ENCODE peak calls at places on chromosomes 16 and 17, in four cellular contexts. One of them, this sample, is unnamed.

GRCh38 chr17:27157898-27158297 is 136.0 kb upstream of the WSB1 start:
- DNase-seq in cardiac muscle cell: no peak
- DNase-seq in PC-3: no peak
- DNase-seq in adrenal gland: no peak
- DNase-seq in this sample: no peak

GRCh38 chr17:10292057-10292931 is 80.5 kb downstream of the MYH13 start:
- DNase-seq in cardiac muscle cell: peak
- DNase-seq in PC-3: peak
- DNase-seq in adrenal gland: no peak
- DNase-seq in this sample: peak

GRCh38 chr17:2889256-2889655 is 93.0 kb downstream of the RAP1GAP2 start:
- DNase-seq in cardiac muscle cell: no peak
- DNase-seq in PC-3: no peak
- DNase-seq in adrenal gland: no peak
- DNase-seq in this sample: no peak

GRCh38 chr17:3968886-3969524 is 4.8 kb upstream of the ATP2A3 start:
- DNase-seq in cardiac muscle cell: no peak
- DNase-seq in PC-3: no peak
- DNase-seq in adrenal gland: no peak
- DNase-seq in this sample: no peak

GRCh38 chr16:89455178-89455577 is 35.2 kb downstream of the ANKRD11 start:
- DNase-seq in cardiac muscle cell: no peak
- DNase-seq in PC-3: no peak
- DNase-seq in adrenal gland: no peak
- DNase-seq in this sample: no peak

GRCh38 chr17:29495011-29495410 is 71.8 kb downstream of the ABHD15 start:
- DNase-seq in cardiac muscle cell: no peak
- DNase-seq in PC-3: peak
- DNase-seq in adrenal gland: no peak
- DNase-seq in this sample: no peak

GRCh38 chr17:67534941-67535340 is 157.9 kb downstream of the PITPNC1 start:
- DNase-seq in cardiac muscle cell: no peak
- DNase-seq in PC-3: no peak
- DNase-seq in adrenal gland: no peak
- DNase-seq in this sample: no peak

GRCh38 chr16:15643453-15644305 is 725 bp upstream of the MARF1 start:
- DNase-seq in cardiac muscle cell: peak
- DNase-seq in PC-3: peak
- DNase-seq in adrenal gland: peak
- DNase-seq in this sample: no peak

GRCh38 chr16:12891836-12892235 is 9.6 kb upstream of the SHISA9 start:
- DNase-seq in cardiac muscle cell: no peak
- DNase-seq in PC-3: no peak
- DNase-seq in adrenal gland: no peak
- DNase-seq in this sample: no peak

GRCh38 chr17:73465130-73465529 is 153.3 kb upstream of the CDC42EP4 start:
- DNase-seq in cardiac muscle cell: no peak
- DNase-seq in PC-3: no peak
- DNase-seq in adrenal gland: no peak
- DNase-seq in this sample: no peak

GRCh38 chr16:48536600-48537200 is 73.3 kb downstream of the N4BP1 start:
- DNase-seq in cardiac muscle cell: no peak
- DNase-seq in PC-3: no peak
- DNase-seq in adrenal gland: no peak
- DNase-seq in this sample: peak

GRCh38 chr16:86575754-86576557 is 2.4 kb upstream of the FOXL1 start:
- DNase-seq in cardiac muscle cell: peak
- DNase-seq in PC-3: peak
- DNase-seq in adrenal gland: peak
- DNase-seq in this sample: peak

GRCh38 chr16:79269211-79269863 is 331.2 kb downstream of the MAF start:
- DNase-seq in cardiac muscle cell: no peak
- DNase-seq in PC-3: no peak
- DNase-seq in adrenal gland: no peak
- DNase-seq in this sample: no peak

GRCh38 chr16:86733526-86734254 is 155.3 kb downstream of the FOXL1 start:
- DNase-seq in cardiac muscle cell: no peak
- DNase-seq in PC-3: no peak
- DNase-seq in adrenal gland: no peak
- DNase-seq in this sample: peak

GRCh38 chr16:67108931-67109406 is 772 bp upstream of the PHAF1 start:
- DNase-seq in cardiac muscle cell: no peak
- DNase-seq in PC-3: no peak
- DNase-seq in adrenal gland: no peak
- DNase-seq in this sample: no peak

GRCh38 chr16:87457051-87457611 is 35.7 kb downstream of the ZCCHC14 start:
- DNase-seq in cardiac muscle cell: no peak
- DNase-seq in PC-3: peak
- DNase-seq in adrenal gland: no peak
- DNase-seq in this sample: no peak

GRCh38 chr17:37148171-37148570 is 199.4 kb downstream of the AATF start:
- DNase-seq in cardiac muscle cell: no peak
- DNase-seq in PC-3: no peak
- DNase-seq in adrenal gland: no peak
- DNase-seq in this sample: no peak

GRCh38 chr16:5073279-5073629 is 1.6 kb downstream of the ALG1 start:
- DNase-seq in cardiac muscle cell: no peak
- DNase-seq in PC-3: peak
- DNase-seq in adrenal gland: no peak
- DNase-seq in this sample: no peak

GRCh38 chr16:918068-918467 is 52.7 kb downstream of the LMF1 start:
- DNase-seq in cardiac muscle cell: no peak
- DNase-seq in PC-3: no peak
- DNase-seq in adrenal gland: no peak
- DNase-seq in this sample: peak

GRCh38 chr17:520447-521167 is 168.0 kb upstream of the RPH3AL start:
- DNase-seq in cardiac muscle cell: no peak
- DNase-seq in PC-3: no peak
- DNase-seq in adrenal gland: no peak
- DNase-seq in this sample: no peak

GRCh38 chr17:45425125-45425983 is 7.3 kb downstream of the ARHGAP27 start:
- DNase-seq in cardiac muscle cell: peak
- DNase-seq in PC-3: peak
- DNase-seq in adrenal gland: no peak
- DNase-seq in this sample: peak

GRCh38 chr16:67917852-67918236 is 13.8 kb downstream of the CTRL start:
- DNase-seq in cardiac muscle cell: no peak
- DNase-seq in PC-3: peak
- DNase-seq in adrenal gland: peak
- DNase-seq in this sample: no peak

GRCh38 chr16:8751481-8752311 is 45.7 kb downstream of the TMEM186 start:
- DNase-seq in cardiac muscle cell: no peak
- DNase-seq in PC-3: peak
- DNase-seq in adrenal gland: peak
- DNase-seq in this sample: no peak

GRCh38 chr16:3157229-3158013 is 22.6 kb downstream of the ZNF213 start:
- DNase-seq in cardiac muscle cell: no peak
- DNase-seq in PC-3: peak
- DNase-seq in adrenal gland: peak
- DNase-seq in this sample: peak

GRCh38 chr16:51442140-51442539 is 291.1 kb upstream of the SALL1 start:
- DNase-seq in cardiac muscle cell: no peak
- DNase-seq in PC-3: no peak
- DNase-seq in adrenal gland: no peak
- DNase-seq in this sample: no peak

DNA sequence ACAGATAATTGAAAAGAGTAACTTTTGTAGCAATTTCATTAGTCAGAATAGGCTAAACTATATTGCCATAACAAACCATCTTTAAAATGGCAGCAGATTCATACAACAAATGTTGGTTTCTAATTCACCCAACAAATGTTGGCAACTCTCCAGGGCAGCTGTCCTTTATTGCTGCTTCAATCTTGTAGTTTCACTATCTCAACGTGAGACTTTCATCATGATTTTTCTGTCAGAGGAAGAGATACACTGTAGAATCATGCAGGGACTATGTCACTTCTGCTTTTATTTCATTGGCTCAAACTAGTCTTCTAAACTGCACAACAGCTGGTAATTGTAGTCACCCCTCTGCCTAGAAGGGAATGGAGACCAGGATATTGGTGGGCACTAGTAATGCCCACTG is 174.2 kb downstream of the TANC2 start:
- DNase-seq in cardiac muscle cell: no peak
- DNase-seq in PC-3: peak
- DNase-seq in adrenal gland: peak
- DNase-seq in this sample: no peak
- H3K27ac ChIP-seq in cardiac muscle cell: no peak
- H3K27ac ChIP-seq in PC-3: no peak
- H3K27ac ChIP-seq in adrenal gland: no peak
- H3K27ac ChIP-seq in this sample: no peak

DNA sequence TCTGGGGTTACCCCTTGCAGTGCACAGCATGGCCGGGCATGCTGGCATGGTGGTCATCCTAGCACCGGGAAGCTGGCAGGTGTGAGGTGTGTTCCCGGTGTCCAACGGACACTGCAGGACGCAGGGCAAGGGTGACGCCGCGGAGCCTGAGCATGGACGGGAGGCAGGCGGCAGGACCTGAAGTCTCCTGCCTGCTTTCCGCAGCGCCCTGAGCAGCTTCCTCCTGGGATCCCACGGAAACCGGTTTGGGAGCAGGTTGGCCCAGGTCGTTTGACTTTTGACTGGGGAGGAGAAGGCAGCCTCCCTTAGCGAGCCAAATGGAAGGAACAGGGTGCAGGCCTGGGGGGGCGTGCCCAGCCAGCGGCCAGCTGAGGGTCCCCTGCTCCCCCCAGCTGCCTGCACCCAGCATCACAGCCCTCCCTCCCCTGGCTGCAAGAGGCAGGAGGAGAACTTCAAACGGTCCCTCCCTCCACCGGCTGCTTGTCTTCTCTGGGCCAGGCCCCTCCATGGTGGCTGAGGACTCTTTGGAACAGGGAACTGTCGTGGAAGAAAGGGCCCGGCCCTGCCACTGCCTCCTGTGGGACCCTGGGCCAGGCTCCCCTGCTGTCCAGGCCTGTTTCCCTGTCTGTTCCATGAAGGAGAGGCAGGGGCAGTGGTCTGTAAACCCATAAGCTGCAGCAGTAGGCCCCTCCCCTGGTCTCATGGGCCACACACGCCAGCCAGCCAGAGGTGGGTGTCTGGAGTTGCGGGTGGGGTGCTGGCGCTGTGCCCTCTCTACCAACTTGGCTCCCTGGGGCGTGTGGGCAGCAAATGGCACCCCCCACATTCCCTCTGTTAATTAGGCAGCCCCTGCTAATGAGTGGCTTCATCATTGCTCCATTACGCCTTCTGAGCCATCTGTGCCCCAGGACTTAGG is 7.9 kb upstream of the ADGRG1 start:
- DNase-seq in cardiac muscle cell: no peak
- DNase-seq in PC-3: peak
- DNase-seq in adrenal gland: no peak
- DNase-seq in this sample: no peak
- H3K4me3 ChIP-seq in cardiac muscle cell: no peak
- H3K4me3 ChIP-seq in PC-3: peak
- H3K4me3 ChIP-seq in adrenal gland: no peak
- H3K4me3 ChIP-seq in this sample: no peak

GRCh38 chr16:17970816-17971291 is 365.7 kb downstream of the NPIPA8 start:
- DNase-seq in cardiac muscle cell: no peak
- DNase-seq in PC-3: no peak
- DNase-seq in adrenal gland: no peak
- DNase-seq in this sample: peak
- TF ChIP-seq CTCF in cardiac muscle cell: no peak
- TF ChIP-seq CTCF in PC-3: no peak
- TF ChIP-seq CTCF in adrenal gland: peak
- TF ChIP-seq CTCF in this sample: no peak

DNA sequence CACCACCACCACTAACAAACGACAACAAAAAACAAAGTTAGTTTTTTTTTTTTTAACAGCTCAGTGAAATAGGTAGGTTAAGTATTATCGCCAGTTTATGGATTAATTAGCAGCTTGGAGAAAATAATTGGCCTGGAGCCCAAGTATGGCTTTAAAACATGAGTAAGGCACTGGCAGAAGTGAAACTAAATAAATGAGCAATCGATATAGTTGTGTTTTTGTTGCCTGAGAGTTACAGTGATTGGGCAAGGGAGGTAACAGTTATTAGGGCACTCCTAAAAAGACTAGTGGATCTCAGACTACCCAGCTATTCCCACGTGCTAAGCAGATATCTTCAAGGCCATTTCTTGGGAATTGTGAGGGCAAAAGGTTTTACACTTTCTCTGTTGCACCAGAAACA is 2.4 kb downstream of the MLKL start:
- DNase-seq in cardiac muscle cell: no peak
- DNase-seq in PC-3: peak
- DNase-seq in adrenal gland: no peak
- DNase-seq in this sample: no peak
- H3K27ac ChIP-seq in cardiac muscle cell: no peak
- H3K27ac ChIP-seq in PC-3: no peak
- H3K27ac ChIP-seq in adrenal gland: no peak
- H3K27ac ChIP-seq in this sample: no peak

GRCh38 chr17:77783991-77784820 is 174.3 kb upstream of the TNRC6C start:
- DNase-seq in cardiac muscle cell: no peak
- DNase-seq in PC-3: no peak
- DNase-seq in adrenal gland: no peak
- DNase-seq in this sample: no peak
- H3K4me3 ChIP-seq in cardiac muscle cell: no peak
- H3K4me3 ChIP-seq in PC-3: no peak
- H3K4me3 ChIP-seq in adrenal gland: no peak
- H3K4me3 ChIP-seq in this sample: no peak

GRCh38 chr17:19713462-19713861 is 2.9 kb downstream of the SLC47A2 start:
- DNase-seq in cardiac muscle cell: no peak
- DNase-seq in PC-3: peak
- DNase-seq in adrenal gland: no peak
- DNase-seq in this sample: no peak

GRCh38 chr17:19717031-19717360 is 612 bp upstream of the SLC47A2 start:
- DNase-seq in cardiac muscle cell: no peak
- DNase-seq in PC-3: no peak
- DNase-seq in adrenal gland: no peak
- DNase-seq in this sample: no peak

GRCh38 chr17:19713901-19714361 is 2.5 kb downstream of the SLC47A2 start:
- DNase-seq in cardiac muscle cell: no peak
- DNase-seq in PC-3: no peak
- DNase-seq in adrenal gland: no peak
- DNase-seq in this sample: no peak

GRCh38 chr17:19716108-19717030 is at the start of gene SLC47A2:
- DNase-seq in cardiac muscle cell: no peak
- DNase-seq in PC-3: peak
- DNase-seq in adrenal gland: no peak
- DNase-seq in this sample: no peak

GRCh38 chr17:19714542-19715411 is 1.6 kb downstream of the SLC47A2 start:
- DNase-seq in cardiac muscle cell: no peak
- DNase-seq in PC-3: no peak
- DNase-seq in adrenal gland: no peak
- DNase-seq in this sample: no peak
- TF ChIP-seq CTCF in cardiac muscle cell: no peak
- TF ChIP-seq CTCF in PC-3: no peak
- TF ChIP-seq CTCF in adrenal gland: no peak
- TF ChIP-seq CTCF in this sample: no peak